ENCODE peak calls at places on chromosomes 7 and 10, in nine cellular contexts. One of them, this sample, is unnamed.

GRCh38 chr7:110891197-110891596 is 199.7 kb upstream of the LRRN3 start:
- DNase-seq in NCI-H82: no peak
- DNase-seq in HepG2: no peak
- DNase-seq in HEK293T: no peak
- DNase-seq in amygdala: no peak
- DNase-seq in dorsolateral prefrontal cortex: no peak
- DNase-seq in effector memory CD4-positive, alpha-beta T cell: no peak
- DNase-seq in erythroblast: no peak
- DNase-seq in heart right ventricle: no peak
- DNase-seq in this sample: no peak

GRCh38 chr7:117393781-117394180 is 33.5 kb downstream of the ASZ1 start:
- DNase-seq in heart right ventricle: no peak
- DNase-seq in NCI-H82: no peak
- DNase-seq in erythroblast: no peak
- DNase-seq in HepG2: no peak
- DNase-seq in amygdala: no peak
- DNase-seq in HEK293T: no peak
- DNase-seq in effector memory CD4-positive, alpha-beta T cell: no peak
- DNase-seq in dorsolateral prefrontal cortex: no peak
- DNase-seq in this sample: no peak

GRCh38 chr7:100489824-100490223 is 6.1 kb downstream of the NYAP1 start:
- DNase-seq in erythroblast: peak
- DNase-seq in HEK293T: peak
- DNase-seq in effector memory CD4-positive, alpha-beta T cell: no peak
- DNase-seq in heart right ventricle: no peak
- DNase-seq in dorsolateral prefrontal cortex: peak
- DNase-seq in HepG2: peak
- DNase-seq in NCI-H82: peak
- DNase-seq in amygdala: peak
- DNase-seq in this sample: no peak

GRCh38 chr7:152678133-152678645 is 2.2 kb upstream of the XRCC2 start:
- DNase-seq in NCI-H82: no peak
- DNase-seq in HEK293T: no peak
- DNase-seq in amygdala: no peak
- DNase-seq in dorsolateral prefrontal cortex: no peak
- DNase-seq in erythroblast: no peak
- DNase-seq in HepG2: no peak
- DNase-seq in effector memory CD4-positive, alpha-beta T cell: no peak
- DNase-seq in heart right ventricle: no peak
- DNase-seq in this sample: no peak

GRCh38 chr10:119455609-119456434 is 86.7 kb downstream of the RGS10 start:
- DNase-seq in amygdala: no peak
- DNase-seq in heart right ventricle: no peak
- DNase-seq in effector memory CD4-positive, alpha-beta T cell: no peak
- DNase-seq in HepG2: no peak
- DNase-seq in dorsolateral prefrontal cortex: no peak
- DNase-seq in NCI-H82: no peak
- DNase-seq in erythroblast: no peak
- DNase-seq in HEK293T: no peak
- DNase-seq in this sample: peak

GRCh38 chr10:18179901-18180300 is 39.7 kb downstream of the CACNB2 start:
- DNase-seq in effector memory CD4-positive, alpha-beta T cell: no peak
- DNase-seq in HEK293T: no peak
- DNase-seq in amygdala: no peak
- DNase-seq in NCI-H82: no peak
- DNase-seq in HepG2: no peak
- DNase-seq in erythroblast: no peak
- DNase-seq in heart right ventricle: no peak
- DNase-seq in dorsolateral prefrontal cortex: no peak
- DNase-seq in this sample: no peak

GRCh38 chr7:139252451-139252850 is 21.4 kb downstream of the UBN2 start:
- DNase-seq in NCI-H82: no peak
- DNase-seq in HepG2: no peak
- DNase-seq in heart right ventricle: no peak
- DNase-seq in amygdala: no peak
- DNase-seq in dorsolateral prefrontal cortex: no peak
- DNase-seq in erythroblast: no peak
- DNase-seq in effector memory CD4-positive, alpha-beta T cell: no peak
- DNase-seq in HEK293T: no peak
- DNase-seq in this sample: no peak

GRCh38 chr10:14126697-14127440 is 203.9 kb downstream of the FRMD4A start:
- DNase-seq in effector memory CD4-positive, alpha-beta T cell: no peak
- DNase-seq in NCI-H82: no peak
- DNase-seq in erythroblast: no peak
- DNase-seq in HepG2: no peak
- DNase-seq in dorsolateral prefrontal cortex: no peak
- DNase-seq in HEK293T: no peak
- DNase-seq in amygdala: no peak
- DNase-seq in heart right ventricle: no peak
- DNase-seq in this sample: no peak

GRCh38 chr10:102139281-102140110 is 6.7 kb downstream of the PPRC1 start:
- DNase-seq in effector memory CD4-positive, alpha-beta T cell: no peak
- DNase-seq in NCI-H82: no peak
- DNase-seq in HepG2: no peak
- DNase-seq in amygdala: no peak
- DNase-seq in erythroblast: no peak
- DNase-seq in dorsolateral prefrontal cortex: no peak
- DNase-seq in HEK293T: no peak
- DNase-seq in heart right ventricle: no peak
- DNase-seq in this sample: peak

GRCh38 chr7:80659120-80660055 is 20.9 kb downstream of the CD36 start:
- DNase-seq in HEK293T: peak
- DNase-seq in NCI-H82: peak
- DNase-seq in effector memory CD4-positive, alpha-beta T cell: no peak
- DNase-seq in dorsolateral prefrontal cortex: no peak
- DNase-seq in erythroblast: peak
- DNase-seq in amygdala: no peak
- DNase-seq in heart right ventricle: no peak
- DNase-seq in HepG2: peak
- DNase-seq in this sample: no peak

GRCh38 chr10:26367771-26368170 is 70.4 kb upstream of the APBB1IP start:
- DNase-seq in HepG2: peak
- DNase-seq in erythroblast: peak
- DNase-seq in NCI-H82: no peak
- DNase-seq in heart right ventricle: no peak
- DNase-seq in amygdala: no peak
- DNase-seq in dorsolateral prefrontal cortex: no peak
- DNase-seq in effector memory CD4-positive, alpha-beta T cell: no peak
- DNase-seq in HEK293T: peak
- DNase-seq in this sample: no peak

GRCh38 chr10:103657061-103657591 is 163.6 kb downstream of the NEURL1 start:
- DNase-seq in HEK293T: no peak
- DNase-seq in amygdala: no peak
- DNase-seq in erythroblast: no peak
- DNase-seq in NCI-H82: no peak
- DNase-seq in dorsolateral prefrontal cortex: no peak
- DNase-seq in heart right ventricle: no peak
- DNase-seq in effector memory CD4-positive, alpha-beta T cell: no peak
- DNase-seq in HepG2: no peak
- DNase-seq in this sample: no peak

GRCh38 chr7:105773030-105773460 is 103.4 kb downstream of the ATXN7L1 start:
- DNase-seq in dorsolateral prefrontal cortex: no peak
- DNase-seq in erythroblast: no peak
- DNase-seq in HepG2: no peak
- DNase-seq in HEK293T: no peak
- DNase-seq in NCI-H82: no peak
- DNase-seq in heart right ventricle: no peak
- DNase-seq in effector memory CD4-positive, alpha-beta T cell: no peak
- DNase-seq in amygdala: no peak
- DNase-seq in this sample: no peak

GRCh38 chr7:153087498-153087897 is 327.9 kb downstream of the ACTR3B start:
- DNase-seq in HepG2: no peak
- DNase-seq in heart right ventricle: no peak
- DNase-seq in amygdala: no peak
- DNase-seq in HEK293T: no peak
- DNase-seq in effector memory CD4-positive, alpha-beta T cell: no peak
- DNase-seq in NCI-H82: peak
- DNase-seq in erythroblast: no peak
- DNase-seq in dorsolateral prefrontal cortex: no peak
- DNase-seq in this sample: no peak

GRCh38 chr10:125124907-125125306 is 35.5 kb downstream of the CTBP2 start:
- DNase-seq in erythroblast: no peak
- DNase-seq in HEK293T: no peak
- DNase-seq in effector memory CD4-positive, alpha-beta T cell: no peak
- DNase-seq in amygdala: no peak
- DNase-seq in HepG2: no peak
- DNase-seq in heart right ventricle: no peak
- DNase-seq in NCI-H82: no peak
- DNase-seq in dorsolateral prefrontal cortex: no peak
- DNase-seq in this sample: peak

GRCh38 chr10:3813986-3814831 is 29.2 kb upstream of the KLF6 start:
- DNase-seq in HepG2: peak
- DNase-seq in erythroblast: no peak
- DNase-seq in NCI-H82: no peak
- DNase-seq in dorsolateral prefrontal cortex: no peak
- DNase-seq in heart right ventricle: no peak
- DNase-seq in effector memory CD4-positive, alpha-beta T cell: no peak
- DNase-seq in HEK293T: no peak
- DNase-seq in amygdala: no peak
- DNase-seq in this sample: no peak

GRCh38 chr10:104406715-104407517 is 53.3 kb downstream of the CFAP58 start:
- DNase-seq in dorsolateral prefrontal cortex: no peak
- DNase-seq in heart right ventricle: no peak
- DNase-seq in erythroblast: peak
- DNase-seq in HepG2: peak
- DNase-seq in HEK293T: peak
- DNase-seq in amygdala: no peak
- DNase-seq in effector memory CD4-positive, alpha-beta T cell: no peak
- DNase-seq in NCI-H82: peak
- DNase-seq in this sample: no peak

This sample was measured in aorta.